ENCODE peak calls at places on chromosomes 7 and 10, in eight cellular contexts. J is CD8-positive, alpha-beta memory T cell; C is cardiac muscle cell; Q is heart left ventricle; A is psoas muscle; P is astrocyte of the cerebellum; I is IMR-90; L is pancreas. N is an unnamed sample.

GRCh38 chr7:46162582-46162981 is 241.5 kb upstream of the IGFBP3 start:
- DNase-seq in P (no peak), L (no peak), C (peak), A (no peak), J (no peak), Q (no peak), I (peak), N (no peak)

GRCh38 chr7:6446977-6447588 is 671 bp downstream of the DAGLB start:
- DNase-seq in J (peak), A (peak), P (peak), C (peak), Q (peak), I (peak), L (peak), N (peak)

GRCh38 chr7:55964261-55964801 is at the start of gene NIPSNAP2:
- DNase-seq in Q (peak), A (peak), J (peak), L (peak), P (no peak), I (peak), C (peak), N (no peak)

GRCh38 chr10:8095962-8096361 is 41.5 kb downstream of the GATA3 start:
- DNase-seq in I (no peak), A (no peak), J (no peak), Q (no peak), L (no peak), P (no peak), C (no peak), N (no peak)

GRCh38 chr7:130273081-130273699 is 6.5 kb downstream of the CPA2 start:
- DNase-seq in Q (peak), J (no peak), C (peak), I (peak), A (no peak), L (peak), P (no peak), N (peak)

GRCh38 chr7:151849879-151850260 is 27.0 kb downstream of the PRKAG2 start:
- DNase-seq in C (no peak), L (no peak), I (no peak), P (no peak), A (no peak), J (no peak), Q (no peak), N (no peak)

GRCh38 chr7:129492406-129492805 is 9.9 kb upstream of the SMKR1 start:
- DNase-seq in Q (no peak), L (no peak), P (no peak), I (no peak), C (no peak), J (no peak), A (no peak), N (no peak)

GRCh38 chr7:27151341-27151944 is 940 bp downstream of the HOXA3 start:
- DNase-seq in C (no peak), A (no peak), I (no peak), L (no peak), P (no peak), J (no peak), Q (peak), N (no peak)

GRCh38 chr7:985915-986741 is 3.1 kb downstream of the CYP2W1 start:
- DNase-seq in J (no peak), I (peak), C (no peak), P (no peak), Q (no peak), L (peak), A (no peak), N (no peak)

GRCh38 chr7:112400141-112400540 is 50.1 kb upstream of the IFRD1 start:
- DNase-seq in I (peak), C (no peak), A (no peak), P (no peak), J (no peak), Q (no peak), L (no peak), N (peak)

GRCh38 chr10:2981361-2981801 is 86.0 kb upstream of the PFKP start:
- DNase-seq in C (no peak), L (no peak), P (no peak), A (no peak), J (no peak), I (no peak), Q (no peak), N (no peak)

GRCh38 chr10:60570941-60571340 is 181.3 kb upstream of the ANK3 start:
- DNase-seq in I (no peak), C (no peak), L (no peak), P (no peak), Q (no peak), J (no peak), A (no peak), N (no peak)

GRCh38 chr10:102418612-102419560 is at the start of gene PSD:
- DNase-seq in C (peak), Q (no peak), L (no peak), A (no peak), P (no peak), J (no peak), I (no peak), N (no peak)

GRCh38 chr7:89998554-89998953 is 155.7 kb upstream of the STEAP1 start:
- DNase-seq in Q (no peak), L (no peak), P (no peak), C (no peak), A (no peak), J (no peak), I (no peak), N (no peak)

GRCh38 chr7:71486856-71487628 is 355.1 kb downstream of the GALNT17 start:
- DNase-seq in A (peak), I (no peak), Q (no peak), P (peak), C (no peak), J (no peak), L (no peak), N (peak)

GRCh38 chr7:155471728-155472127 is 13.8 kb downstream of the EN2 start:
- DNase-seq in L (no peak), P (no peak), I (no peak), J (no peak), C (no peak), Q (no peak), A (no peak), N (no peak)
- H3K4me3 ChIP-seq in L (no peak), P (no peak), I (no peak), J (no peak), C (no peak), Q (no peak), A (no peak), N (no peak)

DNA sequence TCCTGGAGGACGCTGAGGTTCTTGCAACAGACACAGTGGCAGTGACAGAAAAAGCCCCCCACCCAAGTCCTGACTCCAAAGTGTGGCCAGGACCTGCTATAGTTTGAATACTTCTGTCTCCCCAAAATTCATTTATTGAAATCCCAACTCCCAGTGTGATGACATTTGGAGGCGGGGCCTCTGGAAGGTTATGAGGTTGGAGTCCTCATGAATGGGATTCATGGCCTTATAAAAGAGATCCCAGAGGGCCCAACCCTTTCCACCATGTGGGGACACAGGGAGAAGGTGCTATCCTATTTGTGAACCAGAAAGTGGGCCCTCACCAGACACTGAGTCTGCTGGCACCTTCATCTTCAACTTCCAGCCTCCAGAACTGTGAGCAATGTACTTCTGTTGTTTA is 18.3 kb downstream of the ANXA11 start:
- DNase-seq in I (no peak), P (no peak), J (no peak), Q (no peak), A (no peak), L (no peak), C (no peak), N (no peak)
- H3K4me3 ChIP-seq in I (no peak), P (no peak), J (peak), Q (no peak), A (no peak), L (no peak), C (no peak), N (no peak)

GRCh38 chr7:157688439-157689268 is 351.9 kb downstream of the DNAJB6 start:
- DNase-seq in L (no peak), A (no peak), Q (no peak), P (no peak), J (no peak), I (no peak), C (no peak), N (no peak)
- H3K4me3 ChIP-seq in L (no peak), A (no peak), Q (peak), P (no peak), J (no peak), I (no peak), C (no peak), N (no peak)

GRCh38 chr7:80640841-80641240 is 2.4 kb downstream of the CD36 start:
- DNase-seq in P (peak), I (peak), L (no peak), J (no peak), A (no peak), C (no peak), Q (no peak), N (no peak)
- H3K4me3 ChIP-seq in P (no peak), I (no peak), L (no peak), J (no peak), A (peak), C (no peak), Q (peak), N (no peak)

DNA sequence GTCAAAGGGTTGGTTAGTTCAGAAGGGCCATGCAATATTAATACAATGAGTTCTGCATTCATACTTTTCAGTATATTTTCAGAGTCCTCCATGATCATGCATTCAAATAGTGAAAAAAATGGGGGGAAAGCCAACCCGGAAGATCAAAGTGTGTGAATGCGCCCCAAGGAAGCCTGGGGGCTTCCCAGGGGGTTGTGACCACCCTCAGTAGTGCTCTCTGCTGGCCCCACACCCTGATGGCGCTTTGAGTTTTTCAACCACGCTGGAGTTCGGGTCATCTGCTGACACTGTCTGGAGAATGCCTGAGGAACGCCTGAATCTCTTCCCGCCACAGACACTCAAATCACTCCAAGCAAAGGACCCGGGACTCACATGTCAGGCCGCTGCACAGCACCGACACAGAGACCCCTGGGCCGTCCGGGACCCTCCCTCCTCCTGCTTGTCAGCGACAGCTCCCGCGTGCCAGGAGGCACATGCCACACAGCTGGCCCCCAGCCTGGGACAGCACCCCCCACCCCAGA is 1.0 kb downstream of the TNS3 start:
- DNase-seq in J (no peak), L (no peak), Q (no peak), P (no peak), A (no peak), I (peak), C (no peak), N (no peak)
- H3K4me3 ChIP-seq in J (no peak), L (peak), Q (peak), P (peak), A (peak), I (peak), C (peak), N (peak)

GRCh38 chr10:123134058-123134914 is 1.5 kb upstream of the HMX3 start:
- DNase-seq in Q (no peak), L (no peak), J (no peak), P (no peak), A (no peak), C (no peak), I (no peak), N (no peak)
- H3K4me3 ChIP-seq in Q (no peak), L (no peak), J (no peak), P (no peak), A (peak), C (no peak), I (no peak), N (no peak)

GRCh38 chr10:58336242-58336641 is 1.4 kb downstream of the UBE2D1 start:
- DNase-seq in P (no peak), L (no peak), A (no peak), C (no peak), I (no peak), Q (no peak), J (no peak), N (no peak)
- H3K4me3 ChIP-seq in P (peak), L (peak), A (peak), C (peak), I (no peak), Q (peak), J (no peak), N (no peak)

N was measured in skeletal muscle cell.